ENCODE peak calls at places on chromosomes 5 and 9, in four cellular contexts. One of them, this sample, is unnamed.

GRCh38 chr5:433836-434235 is 9.1 kb upstream of the EXOC3 start:
- DNase-seq in endothelial cell of umbilical vein: no peak
- DNase-seq in neuronal stem cell: no peak
- DNase-seq in gastrocnemius medialis: no peak
- DNase-seq in this sample: no peak

GRCh38 chr5:1911773-1912235 is 29.1 kb upstream of the IRX4 start:
- DNase-seq in endothelial cell of umbilical vein: no peak
- DNase-seq in gastrocnemius medialis: no peak
- DNase-seq in neuronal stem cell: no peak
- DNase-seq in this sample: no peak

GRCh38 chr9:16205455-16205854 is 652.6 kb downstream of the CCDC171 start:
- DNase-seq in endothelial cell of umbilical vein: no peak
- DNase-seq in neuronal stem cell: no peak
- DNase-seq in gastrocnemius medialis: no peak
- DNase-seq in this sample: no peak

GRCh38 chr9:127838375-127839078 is 15.9 kb downstream of the ENG start:
- DNase-seq in endothelial cell of umbilical vein: peak
- DNase-seq in gastrocnemius medialis: peak
- DNase-seq in neuronal stem cell: no peak
- DNase-seq in this sample: no peak

GRCh38 chr5:132079619-132080018 is 6.0 kb downstream of the CSF2 start:
- DNase-seq in endothelial cell of umbilical vein: no peak
- DNase-seq in gastrocnemius medialis: no peak
- DNase-seq in neuronal stem cell: no peak
- DNase-seq in this sample: no peak

GRCh38 chr9:31027678-31028077 is 1356.8 kb upstream of the ACO1 start:
- DNase-seq in endothelial cell of umbilical vein: no peak
- DNase-seq in gastrocnemius medialis: no peak
- DNase-seq in neuronal stem cell: no peak
- DNase-seq in this sample: no peak

GRCh38 chr5:133316346-133317343 is 264.8 kb downstream of the HSPA4 start:
- DNase-seq in neuronal stem cell: peak
- DNase-seq in gastrocnemius medialis: no peak
- DNase-seq in endothelial cell of umbilical vein: peak
- DNase-seq in this sample: peak

GRCh38 chr5:83570916-83571315 is 99.4 kb downstream of the VCAN start:
- DNase-seq in endothelial cell of umbilical vein: no peak
- DNase-seq in gastrocnemius medialis: no peak
- DNase-seq in neuronal stem cell: no peak
- DNase-seq in this sample: no peak

GRCh38 chr9:115328228-115328627 is 210.3 kb upstream of the TNC start:
- DNase-seq in neuronal stem cell: no peak
- DNase-seq in endothelial cell of umbilical vein: no peak
- DNase-seq in gastrocnemius medialis: no peak
- DNase-seq in this sample: no peak

GRCh38 chr5:170306381-170306790 is 8.8 kb upstream of the LCP2 start:
- DNase-seq in neuronal stem cell: no peak
- DNase-seq in gastrocnemius medialis: peak
- DNase-seq in endothelial cell of umbilical vein: no peak
- DNase-seq in this sample: no peak

GRCh38 chr5:61732796-61733195 is 400.7 kb downstream of the ZSWIM6 start:
- DNase-seq in neuronal stem cell: no peak
- DNase-seq in gastrocnemius medialis: no peak
- DNase-seq in endothelial cell of umbilical vein: no peak
- DNase-seq in this sample: no peak

GRCh38 chr5:83467315-83468044 is 4.1 kb upstream of the VCAN start:
- DNase-seq in gastrocnemius medialis: no peak
- DNase-seq in neuronal stem cell: no peak
- DNase-seq in endothelial cell of umbilical vein: no peak
- DNase-seq in this sample: no peak

GRCh38 chr9:107211331-107211730 is 71.7 kb upstream of the RAD23B start:
- DNase-seq in endothelial cell of umbilical vein: no peak
- DNase-seq in neuronal stem cell: no peak
- DNase-seq in gastrocnemius medialis: no peak
- DNase-seq in this sample: no peak

GRCh38 chr9:70408393-70409040 is 5.9 kb downstream of the KLF9 start:
- DNase-seq in neuronal stem cell: no peak
- DNase-seq in gastrocnemius medialis: no peak
- DNase-seq in endothelial cell of umbilical vein: no peak
- DNase-seq in this sample: no peak

GRCh38 chr9:96163141-96163540 is 138.8 kb downstream of the HSD17B3 start:
- DNase-seq in endothelial cell of umbilical vein: no peak
- DNase-seq in gastrocnemius medialis: no peak
- DNase-seq in neuronal stem cell: no peak
- DNase-seq in this sample: no peak

GRCh38 chr5:40681351-40682311 is 1.9 kb downstream of the PTGER4 start:
- DNase-seq in endothelial cell of umbilical vein: peak
- DNase-seq in gastrocnemius medialis: no peak
- DNase-seq in neuronal stem cell: no peak
- DNase-seq in this sample: peak

GRCh38 chr5:8598996-8599395 is 730.0 kb downstream of the MTRR start:
- DNase-seq in gastrocnemius medialis: no peak
- DNase-seq in endothelial cell of umbilical vein: no peak
- DNase-seq in neuronal stem cell: no peak
- DNase-seq in this sample: no peak

GRCh38 chr5:6731465-6732237 is 18.4 kb downstream of the TENT4A start:
- DNase-seq in neuronal stem cell: no peak
- DNase-seq in gastrocnemius medialis: no peak
- DNase-seq in endothelial cell of umbilical vein: peak
- DNase-seq in this sample: peak

GRCh38 chr9:111804636-111805035 is 9.9 kb upstream of the SHOC1 start:
- DNase-seq in neuronal stem cell: no peak
- DNase-seq in gastrocnemius medialis: no peak
- DNase-seq in endothelial cell of umbilical vein: peak
- DNase-seq in this sample: no peak

GRCh38 chr9:128101231-128101641 is 26.3 kb downstream of the PTGES2 start:
- DNase-seq in neuronal stem cell: no peak
- DNase-seq in endothelial cell of umbilical vein: no peak
- DNase-seq in gastrocnemius medialis: peak
- DNase-seq in this sample: no peak

GRCh38 chr9:12776775-12777055 is 1.9 kb downstream of the LURAP1L start:
- DNase-seq in endothelial cell of umbilical vein: no peak
- DNase-seq in gastrocnemius medialis: no peak
- DNase-seq in neuronal stem cell: no peak
- DNase-seq in this sample: no peak

GRCh38 chr5:82106207-82106606 is 134.4 kb downstream of the ATG10 start:
- DNase-seq in endothelial cell of umbilical vein: no peak
- DNase-seq in neuronal stem cell: no peak
- DNase-seq in gastrocnemius medialis: no peak
- DNase-seq in this sample: no peak

GRCh38 chr9:10613413-10613812 is 611 bp upstream of the PTPRD start:
- DNase-seq in gastrocnemius medialis: no peak
- DNase-seq in neuronal stem cell: no peak
- DNase-seq in endothelial cell of umbilical vein: no peak
- DNase-seq in this sample: no peak

GRCh38 chr9:131095666-131096489 is 453 bp upstream of the AIF1L start:
- DNase-seq in neuronal stem cell: peak
- DNase-seq in endothelial cell of umbilical vein: peak
- DNase-seq in gastrocnemius medialis: no peak
- DNase-seq in this sample: peak

GRCh38 chr5:68288756-68289134 is 73.2 kb downstream of the PIK3R1 start:
- DNase-seq in endothelial cell of umbilical vein: no peak
- DNase-seq in gastrocnemius medialis: peak
- DNase-seq in neuronal stem cell: no peak
- DNase-seq in this sample: no peak

GRCh38 chr5:151048526-151048925 is 28.1 kb downstream of the GPX3 start:
- DNase-seq in neuronal stem cell: no peak
- DNase-seq in gastrocnemius medialis: no peak
- DNase-seq in endothelial cell of umbilical vein: no peak
- DNase-seq in this sample: no peak

GRCh38 chr5:67010684-67011409 is 185.8 kb downstream of the CD180 start:
- DNase-seq in gastrocnemius medialis: peak
- DNase-seq in endothelial cell of umbilical vein: peak
- DNase-seq in neuronal stem cell: no peak
- DNase-seq in this sample: no peak

GRCh38 chr9:101455656-101456235 is 20.2 kb upstream of the ALDOB start:
- DNase-seq in neuronal stem cell: no peak
- DNase-seq in endothelial cell of umbilical vein: no peak
- DNase-seq in gastrocnemius medialis: no peak
- DNase-seq in this sample: no peak

GRCh38 chr5:137316346-137316736 is 182.8 kb downstream of the SPOCK1 start:
- DNase-seq in endothelial cell of umbilical vein: no peak
- DNase-seq in neuronal stem cell: no peak
- DNase-seq in gastrocnemius medialis: peak
- DNase-seq in this sample: no peak

DNA sequence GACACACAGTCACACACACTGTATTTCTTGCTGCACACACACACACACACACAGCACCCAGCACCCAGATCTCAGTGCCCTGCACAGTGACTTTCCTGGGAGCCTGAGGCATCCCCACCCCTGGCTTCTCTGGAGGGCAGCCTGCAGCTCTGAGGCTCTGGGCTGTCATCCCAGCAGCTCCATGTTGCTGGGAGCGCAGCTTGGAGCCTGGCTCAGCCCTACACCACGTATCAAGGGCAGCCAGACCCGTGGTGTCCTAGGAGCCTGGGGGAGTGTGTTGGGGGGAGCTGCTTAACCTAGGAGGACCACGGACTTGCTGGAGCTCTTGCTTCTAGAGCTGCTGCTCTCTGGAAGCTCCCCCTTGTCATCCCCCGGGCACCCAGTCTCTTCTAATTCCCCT is 5.2 kb downstream of the IER5L start:
- DNase-seq in gastrocnemius medialis: no peak
- DNase-seq in endothelial cell of umbilical vein: no peak
- DNase-seq in neuronal stem cell: no peak
- DNase-seq in this sample: no peak
- H3K27ac ChIP-seq in gastrocnemius medialis: no peak
- H3K27ac ChIP-seq in endothelial cell of umbilical vein: no peak
- H3K27ac ChIP-seq in neuronal stem cell: no peak
- H3K27ac ChIP-seq in this sample: no peak

DNA sequence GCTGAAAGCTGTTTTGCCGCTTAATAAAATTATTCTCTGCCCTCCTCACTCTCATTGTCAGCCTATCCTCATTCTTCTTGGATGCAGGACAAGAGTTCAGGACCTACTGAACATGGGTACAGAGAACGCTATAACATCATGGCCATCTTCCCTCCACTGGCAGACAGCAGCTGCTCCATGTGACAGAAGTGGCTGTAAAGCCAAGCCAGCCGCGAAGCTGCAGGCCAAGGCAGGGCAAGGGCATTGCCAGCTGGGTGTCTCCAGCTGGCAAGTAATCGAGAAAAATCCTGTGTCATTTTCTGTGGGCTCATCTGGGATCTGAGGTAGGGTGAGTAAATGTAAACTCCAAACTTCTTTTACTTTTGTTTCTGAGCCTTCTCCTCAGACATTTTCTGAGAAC is 84.8 kb downstream of the SLC25A46 start:
- DNase-seq in endothelial cell of umbilical vein: no peak
- DNase-seq in neuronal stem cell: no peak
- DNase-seq in gastrocnemius medialis: no peak
- DNase-seq in this sample: no peak
- H3K27ac ChIP-seq in endothelial cell of umbilical vein: no peak
- H3K27ac ChIP-seq in neuronal stem cell: no peak
- H3K27ac ChIP-seq in gastrocnemius medialis: no peak
- H3K27ac ChIP-seq in this sample: no peak

DNA sequence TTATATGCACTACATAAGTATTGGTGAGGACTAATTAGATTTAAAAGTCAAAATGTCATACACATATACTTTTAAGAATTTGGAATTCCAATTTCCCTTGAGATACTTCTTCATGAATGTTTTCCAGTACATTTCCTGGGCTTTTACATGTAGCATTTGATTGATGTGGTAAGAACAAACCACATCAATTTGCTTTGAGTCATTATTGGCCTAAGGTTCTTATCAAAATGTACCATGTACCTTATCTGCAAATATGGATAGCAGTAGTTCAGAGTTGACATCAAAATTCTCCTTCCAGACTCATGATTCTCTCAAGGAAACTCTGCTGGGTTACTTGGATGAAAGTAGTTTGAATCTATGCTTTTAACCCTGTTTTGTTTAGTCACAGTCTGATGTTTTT is 2.5 kb downstream of the CAST start:
- DNase-seq in gastrocnemius medialis: no peak
- DNase-seq in neuronal stem cell: no peak
- DNase-seq in endothelial cell of umbilical vein: no peak
- DNase-seq in this sample: peak
- H3K27ac ChIP-seq in gastrocnemius medialis: peak
- H3K27ac ChIP-seq in neuronal stem cell: no peak
- H3K27ac ChIP-seq in endothelial cell of umbilical vein: no peak
- H3K27ac ChIP-seq in this sample: no peak

GRCh38 chr9:134591573-134591981 is 50.0 kb upstream of the COL5A1 start:
- DNase-seq in neuronal stem cell: no peak
- DNase-seq in gastrocnemius medialis: no peak
- DNase-seq in endothelial cell of umbilical vein: no peak
- DNase-seq in this sample: no peak
- H3K27ac ChIP-seq in neuronal stem cell: no peak
- H3K27ac ChIP-seq in gastrocnemius medialis: peak
- H3K27ac ChIP-seq in endothelial cell of umbilical vein: no peak
- H3K27ac ChIP-seq in this sample: peak

DNA sequence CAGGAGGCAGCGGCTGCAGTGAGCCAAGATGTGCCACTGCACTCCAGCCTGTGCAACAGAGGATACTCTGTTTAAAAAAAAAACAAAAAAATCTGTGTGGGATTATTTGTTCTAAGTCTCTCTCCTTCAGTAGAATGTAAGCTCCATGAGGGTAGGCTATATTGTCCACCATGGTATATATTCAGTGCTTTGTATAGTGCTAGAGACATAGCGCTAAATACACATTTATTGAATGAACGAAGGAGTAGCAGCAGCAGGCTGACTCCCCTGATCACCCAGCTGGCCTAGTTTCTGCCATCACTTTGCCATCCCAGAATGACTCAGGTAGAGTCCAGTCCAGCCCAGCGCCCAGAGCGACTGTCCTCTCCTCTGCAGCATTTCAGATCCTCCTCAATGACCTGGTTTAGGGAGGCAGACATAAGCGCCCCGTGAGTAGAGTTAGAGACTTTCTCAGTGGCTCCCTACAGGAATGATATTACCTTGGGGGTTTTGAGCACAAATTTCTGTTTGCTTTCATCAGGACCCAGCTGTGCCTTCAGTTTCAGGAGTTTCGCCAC is 716 bp downstream of the HARS1 start:
- DNase-seq in endothelial cell of umbilical vein: no peak
- DNase-seq in neuronal stem cell: no peak
- DNase-seq in gastrocnemius medialis: no peak
- DNase-seq in this sample: no peak
- H3K27ac ChIP-seq in endothelial cell of umbilical vein: peak
- H3K27ac ChIP-seq in neuronal stem cell: peak
- H3K27ac ChIP-seq in gastrocnemius medialis: peak
- H3K27ac ChIP-seq in this sample: peak

DNA sequence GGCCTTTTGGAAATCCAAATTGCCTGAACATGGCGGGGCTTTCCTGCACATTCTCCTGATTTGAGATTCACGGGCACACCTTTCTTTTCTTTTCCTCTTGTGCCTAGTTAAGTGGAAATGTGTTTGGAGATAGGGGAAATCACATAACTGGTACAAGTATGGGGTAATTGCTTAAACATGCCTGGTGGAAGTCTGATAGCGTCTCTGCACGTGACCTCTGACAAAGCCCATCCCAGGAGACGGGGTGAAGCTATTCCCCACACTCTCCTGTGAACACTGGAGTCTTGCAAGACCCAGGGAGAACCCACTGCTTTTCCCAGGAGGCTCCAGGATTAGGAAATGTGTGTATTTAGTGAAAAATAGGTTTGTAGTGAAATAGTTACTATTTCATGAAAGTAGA is 2.9 kb upstream of the REEP2 start:
- DNase-seq in endothelial cell of umbilical vein: no peak
- DNase-seq in gastrocnemius medialis: no peak
- DNase-seq in neuronal stem cell: no peak
- DNase-seq in this sample: no peak
- H3K27ac ChIP-seq in endothelial cell of umbilical vein: no peak
- H3K27ac ChIP-seq in gastrocnemius medialis: no peak
- H3K27ac ChIP-seq in neuronal stem cell: no peak
- H3K27ac ChIP-seq in this sample: no peak

This sample was measured in small intestine.